ENCODE peak calls at places on chromosome 22, in ten cellular contexts. D is CD8-positive, alpha-beta memory T cell; V is tibial nerve; T is pancreas; B is T-helper 17 cell; O is CD4-positive, alpha-beta T cell; Y is colonic mucosa; G is esophagus muscularis mucosa; M is H9; H is upper lobe of right lung. X is an unnamed sample. For H3K9me3, the result is how much of the 10 kb centered on the place peaks cover.

GRCh38 chr22:37607912-37608476 is 640 bp upstream of the GGA1 start:
- DNase-seq in T (no peak), M (no peak), O (no peak), D (no peak), B (no peak), V (no peak), Y (no peak), G (no peak), H (no peak), X (no peak)

GRCh38 chr22:24089951-24090350 is 78.8 kb downstream of the CABIN1 start:
- DNase-seq in M (no peak), H (peak), B (no peak), G (no peak), O (no peak), T (no peak), V (no peak), Y (no peak), D (no peak), X (no peak)

GRCh38 chr22:24975813-24976341 is 23.4 kb downstream of the KIAA1671 start:
- DNase-seq in O (no peak), G (no peak), H (no peak), B (no peak), D (no peak), T (no peak), Y (no peak), M (no peak), V (peak), X (peak)

GRCh38 chr22:17743661-17744411 is 30.4 kb downstream of the BID start:
- DNase-seq in V (no peak), B (no peak), G (no peak), Y (no peak), T (no peak), O (no peak), M (peak), D (no peak), H (no peak), X (no peak)

GRCh38 chr22:43006016-43006505 is 8.9 kb downstream of the PACSIN2 start:
- DNase-seq in T (no peak), G (no peak), H (no peak), D (no peak), O (no peak), M (no peak), V (no peak), Y (no peak), B (no peak), X (no peak)

GRCh38 chr22:41782316-41782715 is 18.2 kb upstream of the CCDC134 start:
- DNase-seq in M (no peak), D (no peak), H (no peak), T (no peak), V (no peak), B (no peak), G (no peak), Y (no peak), O (no peak), X (no peak)

GRCh38 chr22:45507798-45508197 is 5.1 kb downstream of the FBLN1 start:
- DNase-seq in Y (no peak), V (no peak), M (no peak), D (no peak), B (no peak), H (no peak), O (no peak), G (no peak), T (no peak), X (no peak)

GRCh38 chr22:46065733-46066454 is 84.4 kb upstream of the PPARA start:
- DNase-seq in M (no peak), B (no peak), Y (no peak), G (no peak), V (no peak), O (no peak), T (no peak), D (no peak), H (no peak), X (no peak)

GRCh38 chr22:24580276-24580675 is 12.6 kb downstream of the LRRC75B start:
- DNase-seq in O (no peak), B (no peak), M (no peak), G (no peak), T (no peak), H (no peak), D (no peak), V (no peak), Y (no peak), X (no peak)

GRCh38 chr22:48742191-48742555 is 1085.5 kb downstream of the BRD1 start:
- DNase-seq in Y (no peak), B (no peak), V (no peak), D (no peak), M (no peak), H (no peak), T (no peak), O (no peak), G (no peak), X (no peak)

GRCh38 chr22:48741540-48741939 is 1086.1 kb downstream of the BRD1 start:
- DNase-seq in D (no peak), Y (no peak), M (no peak), T (no peak), H (no peak), B (no peak), G (no peak), O (no peak), V (no peak), X (no peak)

GRCh38 chr22:48740086-48740730 is 1087.5 kb downstream of the BRD1 start:
- DNase-seq in H (no peak), B (no peak), V (no peak), Y (no peak), O (no peak), G (no peak), D (peak), M (peak), T (no peak), X (no peak)

GRCh38 chr22:48739348-48740085 is 1088.2 kb downstream of the BRD1 start:
- DNase-seq in D (peak), G (no peak), M (no peak), Y (no peak), B (no peak), O (no peak), H (no peak), T (no peak), V (no peak), X (no peak)

GRCh38 chr22:48740731-48741405 is 1086.8 kb downstream of the BRD1 start:
- DNase-seq in T (no peak), D (peak), O (no peak), Y (no peak), G (no peak), V (no peak), B (no peak), M (no peak), H (no peak), X (no peak)
- H3K9me3 ChIP-seq in T (under half), D (under half), O (under half), Y (under half), G (under half), V (under half), B (under half), M (under half), H (under half), X (under half)

DNA sequence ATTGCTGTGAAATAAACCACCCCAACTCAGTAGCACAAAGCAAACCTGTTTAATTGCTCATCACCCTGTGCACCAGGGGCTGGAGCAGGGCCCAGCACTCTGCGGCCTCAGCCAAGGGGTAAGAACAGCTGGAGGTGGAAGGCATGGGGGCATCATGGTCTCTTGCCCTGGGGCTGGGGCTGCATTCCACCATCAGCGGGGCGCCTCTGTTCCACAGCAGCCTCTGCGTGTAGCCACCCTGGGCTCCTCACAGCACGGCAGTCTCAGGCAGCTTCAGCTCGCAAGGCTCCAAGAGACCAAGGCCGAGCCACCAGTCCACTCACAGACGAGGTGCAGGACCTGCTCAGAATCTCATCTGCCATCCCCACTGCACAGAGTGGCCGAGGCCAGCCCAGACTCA is 630.7 kb downstream of the TBC1D22A start:
- DNase-seq in M (no peak), V (no peak), G (no peak), D (no peak), O (no peak), B (no peak), T (no peak), Y (no peak), H (peak), X (no peak)
- H3K9me3 ChIP-seq in M (half or more), V (under half), G (under half), D (under half), O (under half), B (under half), T (under half), Y (under half), H (under half), X (under half)

DNA sequence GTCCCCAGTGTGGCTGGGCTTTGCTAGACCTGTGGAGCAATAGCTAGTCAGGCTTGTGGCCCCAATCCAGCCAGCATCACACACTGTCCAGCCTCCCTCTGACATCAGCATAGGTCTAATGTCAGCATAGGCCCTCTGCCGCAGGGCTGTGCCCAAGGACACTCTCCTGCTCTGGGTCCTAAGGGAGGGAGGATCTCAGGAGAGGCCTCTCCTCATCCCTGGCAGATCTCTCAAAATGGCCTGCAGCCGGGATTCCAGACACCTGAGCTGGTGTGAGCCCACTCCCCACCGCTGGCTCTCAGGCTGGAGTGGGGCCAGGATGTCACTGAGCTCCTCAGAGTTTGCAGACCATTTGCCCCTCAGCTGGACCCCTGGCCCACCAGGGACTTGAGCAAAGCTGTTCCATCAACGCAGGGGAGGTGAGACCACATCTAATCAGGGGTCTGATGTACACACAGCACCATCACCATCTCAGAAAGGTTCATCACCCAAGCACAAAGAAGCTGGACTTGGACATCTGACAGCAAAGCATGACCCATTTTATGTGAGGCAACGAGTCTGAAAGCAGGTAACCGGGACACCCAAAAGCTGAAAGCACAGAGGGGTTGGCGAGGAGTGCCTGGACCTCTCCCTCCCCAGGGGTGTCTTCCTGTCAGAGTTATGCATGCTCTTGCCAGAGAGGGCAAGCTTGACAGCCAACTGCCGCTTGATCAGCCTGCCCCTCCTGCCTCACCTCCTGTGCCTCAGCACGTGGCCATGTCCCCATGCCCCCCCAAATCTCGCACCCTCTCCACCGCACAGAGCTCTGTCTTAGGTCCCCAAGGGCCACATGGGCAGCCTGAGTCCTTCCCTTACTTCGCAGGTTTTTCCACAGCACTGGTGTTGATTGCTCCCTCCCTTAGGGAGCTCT is 69.7 kb upstream of the SEPTIN5 start:
- DNase-seq in Y (no peak), D (no peak), G (no peak), M (peak), V (no peak), B (no peak), T (no peak), O (no peak), H (no peak), X (no peak)
- H3K9me3 ChIP-seq in Y (under half), D (under half), G (under half), M (under half), V (under half), B (under half), T (under half), O (under half), H (under half), X (under half)

DNA sequence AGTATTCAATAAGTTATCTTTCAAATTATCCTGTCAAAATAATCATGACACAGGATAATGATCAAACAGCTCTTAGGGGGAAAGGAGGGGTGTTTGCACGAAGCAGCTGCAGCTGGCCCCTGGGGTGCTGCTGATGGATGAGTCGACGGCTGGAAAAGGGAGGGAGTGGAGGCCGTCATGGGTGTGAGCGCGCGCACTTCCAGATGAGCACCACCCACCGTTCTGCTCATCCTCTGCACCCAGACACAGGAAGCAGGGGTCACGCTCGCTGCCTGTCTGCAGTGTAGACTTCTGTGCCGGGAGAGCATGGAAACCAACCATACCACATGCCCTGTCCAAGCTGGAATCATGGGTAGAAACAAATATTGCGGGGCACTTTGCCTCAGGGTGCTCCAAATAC is 802.2 kb downstream of the TBC1D22A start:
- DNase-seq in O (no peak), Y (no peak), T (no peak), M (no peak), B (no peak), V (no peak), H (no peak), D (no peak), G (peak), X (no peak)
- H3K9me3 ChIP-seq in O (under half), Y (under half), T (under half), M (half or more), B (under half), V (under half), H (under half), D (under half), G (under half), X (under half)

DNA sequence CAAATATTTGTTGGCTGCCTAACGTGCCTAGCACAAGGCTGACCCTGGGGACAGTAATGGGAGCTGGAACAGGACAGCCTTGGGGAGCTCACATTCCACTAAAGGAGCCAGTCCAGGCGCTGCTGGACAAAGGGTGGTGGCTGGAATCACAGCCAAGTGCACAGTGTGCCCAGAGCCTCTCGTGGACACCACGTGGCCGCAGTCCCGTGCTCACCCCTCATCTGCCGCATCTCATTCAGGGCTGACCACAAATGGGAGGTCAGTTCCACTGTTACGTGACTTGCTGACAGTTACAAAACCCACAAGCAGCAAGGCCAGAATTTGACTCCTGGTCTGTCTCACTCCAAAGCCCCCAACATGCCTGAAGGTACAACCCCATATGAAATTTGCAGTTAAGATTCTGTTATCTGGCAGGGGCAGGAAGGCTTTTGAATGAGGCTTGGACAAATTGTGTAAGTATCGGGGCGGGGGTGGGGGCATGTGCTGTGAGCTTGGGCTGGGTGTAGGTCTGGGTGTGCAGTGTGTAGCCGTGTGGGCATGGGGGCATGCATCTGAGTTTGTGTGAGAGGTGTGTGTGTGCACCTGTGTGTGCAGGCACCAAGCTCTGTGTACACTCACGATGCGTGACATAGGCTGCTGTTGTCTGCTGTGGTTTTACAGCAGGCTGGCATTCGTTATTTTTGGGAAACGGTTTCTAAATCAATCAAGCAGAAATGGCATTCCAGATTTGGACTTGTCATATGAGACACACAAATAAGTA is 301.7 kb downstream of the BRD1 start:
- DNase-seq in H (no peak), Y (peak), B (no peak), V (no peak), M (no peak), G (no peak), T (no peak), D (peak), O (no peak), X (no peak)
- H3K9me3 ChIP-seq in H (under half), Y (under half), B (under half), V (under half), M (under half), G (under half), T (under half), D (under half), O (under half), X (under half)

GRCh38 chr22:48606684-48607307 is 1220.9 kb downstream of the BRD1 start:
- DNase-seq in D (no peak), V (no peak), G (no peak), T (no peak), Y (no peak), M (no peak), O (no peak), B (no peak), H (no peak), X (no peak)
- H3K9me3 ChIP-seq in D (under half), V (under half), G (under half), T (under half), Y (under half), M (under half), O (under half), B (under half), H (under half), X (under half)

DNA sequence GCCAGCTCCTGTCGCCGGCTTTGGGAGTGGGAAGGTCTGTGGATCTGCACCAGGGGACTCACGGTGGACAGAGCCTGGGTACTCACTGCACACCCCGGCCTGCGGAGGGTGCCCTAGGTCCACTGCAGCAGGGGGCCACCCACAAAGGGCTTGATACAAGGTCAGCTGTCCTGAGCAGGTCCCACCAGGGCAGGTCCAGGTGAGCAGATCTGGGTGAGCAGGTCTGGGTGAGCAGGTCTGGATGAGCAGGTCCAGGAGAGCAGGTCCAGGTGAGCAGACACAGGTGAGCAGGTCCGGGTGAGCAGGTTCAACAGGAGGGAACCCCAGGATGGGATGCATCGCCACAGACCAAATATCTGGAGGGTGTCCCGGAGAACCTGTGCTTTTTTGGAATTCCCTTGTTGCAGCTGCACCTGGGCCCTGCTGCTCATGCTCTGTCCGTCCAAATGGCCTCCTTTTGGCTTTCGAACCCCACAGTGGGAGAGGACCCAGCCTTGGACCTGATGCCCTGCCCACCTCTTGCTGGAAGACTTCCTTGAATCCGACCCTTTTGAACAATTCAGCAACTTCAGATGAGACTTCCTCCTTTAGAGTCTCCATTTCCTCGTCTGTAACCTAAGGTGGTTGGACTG is 485.3 kb downstream of the TBC1D22A start:
- DNase-seq in D (no peak), T (no peak), B (no peak), M (no peak), Y (no peak), O (no peak), V (no peak), H (no peak), G (peak), X (no peak)
- H3K9me3 ChIP-seq in D (under half), T (under half), B (under half), M (half or more), Y (under half), O (under half), V (under half), H (under half), G (under half), X (under half)

GRCh38 chr22:48951836-48952235 is 875.8 kb downstream of the BRD1 start:
- DNase-seq in V (no peak), T (no peak), O (no peak), M (peak), B (no peak), G (peak), H (no peak), D (no peak), Y (no peak), X (no peak)
- H3K9me3 ChIP-seq in V (under half), T (under half), O (under half), M (under half), B (under half), G (under half), H (under half), D (under half), Y (under half), X (under half)

DNA sequence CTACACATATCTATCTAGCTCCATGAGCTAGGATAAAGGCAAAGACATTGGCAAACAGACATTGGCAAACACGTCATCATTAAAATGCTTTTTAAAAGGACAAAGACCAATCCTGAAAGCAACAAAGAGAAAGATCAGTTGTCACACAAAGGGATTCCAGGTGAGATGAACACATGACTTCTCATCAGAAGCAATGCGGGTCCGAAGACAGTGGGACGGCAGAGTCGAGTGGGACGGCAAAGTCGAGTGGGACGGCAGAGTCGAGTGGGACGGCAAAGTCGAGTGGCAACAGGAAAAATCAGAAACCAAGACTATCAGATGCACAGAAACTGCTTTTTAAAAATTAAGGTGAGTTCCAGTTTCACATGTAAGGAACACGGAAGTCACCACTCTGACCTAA is 609.5 kb downstream of the BRD1 start:
- DNase-seq in B (no peak), T (no peak), D (no peak), H (no peak), O (no peak), M (peak), V (no peak), G (no peak), Y (peak), X (no peak)
- H3K9me3 ChIP-seq in B (under half), T (under half), D (under half), H (under half), O (under half), M (under half), V (under half), G (under half), Y (under half), X (under half)

GRCh38 chr22:20565761-20566160 is 58.4 kb downstream of the MED15 start:
- DNase-seq in M (no peak), T (no peak), D (no peak), V (no peak), G (no peak), H (peak), O (no peak), Y (no peak), B (no peak), X (no peak)
- H3K9me3 ChIP-seq in M (under half), T (under half), D (under half), V (under half), G (under half), H (under half), O (under half), Y (under half), B (under half), X (under half)